ENCODE peak calls at places on chromosomes 2 and 18, in seven cellular contexts. P is NCI-H187 treated with DMSO at 0.1 percent for 48 hours; R is stimulated activated CD8-positive, alpha-beta memory T cell treated with anti-CD3 and anti-CD28 coated beads, Interleukin-4, amount 100 ng/mL, for 24 hours; J is Right ventricle myocardium inferior; Q is EL; F is BJ; K is RCC 7860. N is an unnamed sample.

GRCh38 chr2:19675856-19676460 is 225.8 kb downstream of the TTC32 start:
- DNase-seq in R (no peak), Q (peak; percentile 82), J (no peak), K (no peak), P (no peak), F (peak; percentile 59), N (no peak)

GRCh38 chr2:86249843-86250402 is 50.7 kb downstream of the MRPL35 start:
- DNase-seq in Q (peak; percentile 31), K (no peak), R (no peak), F (no peak), P (no peak), J (no peak), N (no peak)

GRCh38 chr18:72700961-72701710 is 157.0 kb upstream of the CBLN2 start:
- DNase-seq in F (no peak), K (no peak), R (no peak), Q (no peak), J (no peak), P (no peak), N (no peak)

GRCh38 chr2:11799826-11800225 is 53.4 kb downstream of the LPIN1 start:
- DNase-seq in K (no peak), P (no peak), J (no peak), R (no peak), F (no peak), Q (no peak), N (no peak)

GRCh38 chr2:106839849-106840595 is 45.9 kb downstream of the ST6GAL2 start:
- DNase-seq in K (no peak), R (no peak), Q (peak; percentile 9), F (no peak), P (no peak), J (no peak), N (no peak)

GRCh38 chr2:119283873-119284331 is 60.3 kb downstream of the STEAP3 start:
- DNase-seq in F (peak; percentile 27), R (no peak), J (peak; percentile 78), Q (peak; percentile 78), P (no peak), K (peak; percentile 80), N (peak; percentile 74)

GRCh38 chr2:197869501-197870111 is 65.2 kb downstream of the PLCL1 start:
- DNase-seq in Q (no peak), P (no peak), K (no peak), R (no peak), J (no peak), F (no peak), N (no peak)

GRCh38 chr18:76445275-76445674 is 49.8 kb downstream of the ZNF516 start:
- DNase-seq in F (peak; percentile 74), R (no peak), J (no peak), Q (peak; percentile 86), K (peak; percentile 73), P (no peak), N (no peak)

GRCh38 chr2:240626531-240627300 is 1.4 kb downstream of the GPR35 start:
- DNase-seq in Q (no peak), F (no peak), K (no peak), J (peak; percentile 72), R (no peak), P (no peak), N (peak; percentile 50)

GRCh38 chr2:1936411-1936980 is 192.2 kb upstream of the PXDN start:
- DNase-seq in J (no peak), K (no peak), Q (no peak), P (no peak), R (no peak), F (no peak), N (no peak)

GRCh38 chr2:235007664-235008457 is 56.0 kb downstream of the SH3BP4 start:
- DNase-seq in R (no peak), P (no peak), F (no peak), K (no peak), Q (no peak), J (no peak), N (no peak)

GRCh38 chr18:57054891-57055290 is 92.0 kb upstream of the BOD1L2 start:
- DNase-seq in K (no peak), P (no peak), J (no peak), R (no peak), Q (peak; percentile 12), F (no peak), N (no peak)

GRCh38 chr18:63317982-63318881 is 1.3 kb downstream of the BCL2 start:
- DNase-seq in R (peak; percentile 68), J (peak; percentile 75), F (no peak), P (peak; percentile 56), K (peak; percentile 22), Q (peak; percentile 18), N (peak; percentile 38)

GRCh38 chr2:221318751-221319150 is 253.4 kb downstream of the EPHA4 start:
- DNase-seq in R (no peak), K (no peak), P (no peak), F (peak; percentile 31), J (no peak), Q (peak; percentile 34), N (no peak)

GRCh38 chr2:148721991-148722777 is 77.6 kb downstream of the EPC2 start:
- DNase-seq in P (no peak), Q (peak; percentile 35), J (no peak), F (peak; percentile 48), K (no peak), R (no peak), N (no peak)

GRCh38 chr2:201854841-201855240 is 48.5 kb downstream of the CDK15 start:
- DNase-seq in Q (peak; percentile 81), J (no peak), R (no peak), F (no peak), K (peak; percentile 75), P (no peak), N (no peak)

GRCh38 chr2:217964255-217964654 is 38.5 kb downstream of the TNS1 start:
- DNase-seq in R (no peak), F (no peak), K (no peak), Q (no peak), J (no peak), P (no peak), N (peak; percentile 55)

GRCh38 chr2:207847807-207848544 is 78.3 kb upstream of the FZD5 start:
- DNase-seq in R (no peak), Q (peak; percentile 20), F (no peak), J (no peak), K (no peak), P (no peak), N (peak; percentile 74)

GRCh38 chr2:199303814-199304213 is 153.9 kb downstream of the SATB2 start:
- DNase-seq in K (peak; percentile 91), R (no peak), F (peak; percentile 97), J (no peak), P (no peak), Q (peak; percentile 95), N (no peak)

GRCh38 chr2:150228936-150229335 is 258.5 kb downstream of the RND3 start:
- DNase-seq in P (no peak), Q (peak; percentile 14), R (no peak), J (no peak), F (no peak), K (no peak), N (no peak)

GRCh38 chr2:38174646-38175096 is 98.7 kb upstream of the CYP1B1 start:
- DNase-seq in J (no peak), R (no peak), F (peak; percentile 92), K (peak; percentile 96), Q (peak; percentile 87), P (no peak), N (no peak)

GRCh38 chr2:219358170-219359075 is 25.9 kb upstream of the RESP18 start:
- DNase-seq in K (no peak), Q (no peak), P (no peak), J (no peak), F (no peak), R (peak; percentile 11), N (peak; percentile 60)

GRCh38 chr18:61635901-61636528 is 256.8 kb downstream of the RNF152 start:
- DNase-seq in F (peak; percentile 4), Q (peak; percentile 48), R (peak; percentile 3), K (no peak), P (peak; percentile 30), J (no peak), N (peak; percentile 74)

GRCh38 chr2:181072486-181072885 is 92.1 kb downstream of the UBE2E3 start:
- DNase-seq in K (no peak), R (no peak), P (no peak), Q (peak; percentile 15), J (no peak), F (no peak), N (no peak)

GRCh38 chr18:41320090-41320489 is 634.9 kb upstream of the PIK3C3 start:
- DNase-seq in R (no peak), P (no peak), K (no peak), J (no peak), Q (no peak), F (no peak), N (no peak)

GRCh38 chr2:96773922-96774321 is 13.2 kb downstream of the CNNM4 start:
- DNase-seq in K (no peak), Q (no peak), P (peak; percentile 43), J (peak; percentile 11), F (no peak), R (peak; percentile 16), N (no peak)

GRCh38 chr18:12391487-12392136 is 14.6 kb upstream of the AFG3L2 start:
- DNase-seq in P (no peak), J (no peak), F (no peak), R (peak; percentile 22), Q (peak; percentile 71), K (peak; percentile 30), N (no peak)